ENCODE peak calls at places on chromosomes 4 and X, in nine cellular contexts. V is bronchial epithelial cell, Q is fibroblast of the aortic adventitia, E is coronary artery, Z is retinal pigment epithelial cell, C is psoas muscle, A is WERI-Rb-1, R is AG09309, H is HepG2. I is an unnamed sample.

GRCh38 chr4:151356510-151356909 is 31.1 kb upstream of the SH3D19 start:
- DNase-seq in V (peak; percentile 81), Q (peak; percentile 16), E (no peak), Z (no peak), C (no peak), A (no peak), R (no peak), H (no peak), I (no peak)

GRCh38 chrX:40996886-40997530 is 88.2 kb upstream of the USP9X start:
- DNase-seq in V (peak; percentile 56), Q (peak; percentile 86), E (no peak), Z (peak; percentile 50), C (no peak), A (no peak), R (peak; percentile 42), H (peak; percentile 70), I (no peak)

GRCh38 chrX:1387141-1387776 is 4.7 kb downstream of the SLC25A6 start:
- DNase-seq in V (no peak), Q (no peak), E (no peak), Z (no peak), C (peak; percentile 13), A (no peak), R (no peak), H (no peak), I (peak; percentile 79)

GRCh38 chr4:145804134-145804533 is 124.2 kb downstream of the C4orf51 start:
- DNase-seq in V (peak; percentile 97), Q (peak; percentile 97), E (no peak), Z (no peak), C (no peak), A (no peak), R (peak; percentile 82), H (peak; percentile 54), I (no peak)

GRCh38 chr4:8582436-8582835 is 2.2 kb downstream of the GPR78 start:
- DNase-seq in V (no peak), Q (no peak), E (no peak), Z (no peak), C (no peak), A (no peak), R (no peak), H (no peak), I (no peak)

GRCh38 chr4:26150948-26151347 is 169.9 kb upstream of the RBPJ start:
- DNase-seq in V (peak; percentile 72), Q (peak; percentile 60), E (no peak), Z (no peak), C (no peak), A (no peak), R (no peak), H (no peak), I (no peak)

GRCh38 chr4:10085386-10085785 is 31.2 kb downstream of the WDR1 start:
- DNase-seq in V (no peak), Q (no peak), E (no peak), Z (no peak), C (no peak), A (no peak), R (no peak), H (no peak), I (peak; percentile 19)

GRCh38 chr4:101265816-101266172 is 81.5 kb downstream of the PPP3CA start:
- DNase-seq in V (peak; percentile 88), Q (no peak), E (no peak), Z (no peak), C (no peak), A (no peak), R (no peak), H (no peak), I (no peak)

GRCh38 chr4:1265351-1265750 is 16.4 kb upstream of the CTBP1 start:
- DNase-seq in V (no peak), Q (no peak), E (peak; percentile 31), Z (no peak), C (no peak), A (no peak), R (no peak), H (no peak), I (no peak)

GRCh38 chr4:110516106-110516922 is 40.4 kb downstream of the ENPEP start:
- DNase-seq in V (peak; percentile 77), Q (peak; percentile 78), E (no peak), Z (no peak), C (peak; percentile 34), A (peak; percentile 88), R (no peak), H (peak; percentile 68), I (no peak)
- H3K4me3 ChIP-seq in V (peak overlapping the region; percentile 41), Q (peak overlapping the region; percentile 74), E (peak overlapping the region; percentile 60), Z (peak overlapping the region; percentile 29), C (peak overlapping the region; percentile 53), A (peak overlapping the region; percentile 34), R (peak overlapping the region; percentile 37), H (peak overlapping the region; percentile 50), I (peak overlapping the region; percentile 37)

DNA sequence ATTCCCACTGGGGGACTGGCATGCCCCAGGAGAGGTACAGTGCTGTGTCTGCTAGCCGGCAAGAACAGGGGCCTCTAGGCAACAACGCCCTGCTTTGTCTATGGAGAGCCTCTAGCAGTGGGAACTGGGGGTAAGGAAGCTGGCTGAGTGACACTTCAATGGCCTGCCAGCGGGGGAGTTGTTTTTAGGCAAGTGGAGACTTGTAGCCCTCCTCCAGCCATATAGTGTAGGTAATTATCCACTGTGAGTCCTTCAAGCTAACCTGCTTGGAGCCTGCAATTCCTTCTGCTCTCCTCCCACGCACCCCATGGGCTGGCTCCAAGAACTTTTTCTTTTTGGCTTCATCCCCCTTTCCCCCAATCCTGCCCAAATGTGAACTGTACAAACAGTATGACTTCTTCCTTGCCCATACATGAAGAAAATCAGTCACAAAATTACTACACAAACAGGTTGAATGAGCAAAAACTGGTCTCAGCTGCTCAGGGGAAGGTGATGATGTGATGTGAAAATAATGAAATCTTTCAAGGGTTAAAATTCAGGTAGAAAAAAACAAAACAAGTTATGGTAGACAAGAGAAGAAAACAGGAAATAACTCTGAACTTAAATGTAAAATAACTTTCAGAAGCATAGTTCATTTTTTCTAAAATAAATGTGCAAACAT is 33.1 kb downstream of the LEF1 start:
- DNase-seq in V (peak; percentile 75), Q (no peak), E (no peak), Z (no peak), C (no peak), A (peak; percentile 40), R (no peak), H (no peak), I (no peak)
- TF ChIP-seq CTCF in V (no peak), Q (no peak), E (no peak), Z (no peak), C (no peak), A (peak; percentile 11), R (no peak), H (no peak), I (no peak)

GRCh38 chr4:118351851-118352827 is 664 bp downstream of the PRSS12 start:
- DNase-seq in V (no peak), Q (peak; percentile 47), E (no peak), Z (no peak), C (peak; percentile 22), A (peak; percentile 82), R (no peak), H (peak; percentile 4), I (peak; percentile 34)
- H3K4me3 ChIP-seq in V (peak overlapping the region; percentile 63), Q (peak overlapping the region; percentile 79), E (peak overlapping the region; percentile 75), Z (peak overlapping the region; percentile 58), C (peak overlapping the region; percentile 62), A (peak overlapping the region; percentile 95), R (peak overlapping the region; percentile 76), H (no peak overlapping the region), I (peak overlapping the region; percentile 48)

GRCh38 chr4:159146454-159146853 is 43.6 kb downstream of the RAPGEF2 start:
- DNase-seq in V (peak; percentile 56), Q (no peak), E (no peak), Z (no peak), C (no peak), A (no peak), R (no peak), H (no peak), I (no peak)
- TF ChIP-seq CTCF in V (no peak), Q (no peak), E (no peak), Z (no peak), C (no peak), A (no peak), R (no peak), H (no peak), I (no peak)

GRCh38 chr4:2783790-2784189 is 9.1 kb upstream of the SH3BP2 start:
- DNase-seq in V (no peak), Q (peak; percentile 27), E (no peak), Z (no peak), C (no peak), A (no peak), R (no peak), H (no peak), I (no peak)
- H3K4me3 ChIP-seq in V (no peak overlapping the region), Q (no peak overlapping the region), E (no peak overlapping the region), Z (no peak overlapping the region), C (no peak overlapping the region), A (no peak overlapping the region), R (no peak overlapping the region), H (no peak overlapping the region), I (no peak overlapping the region)

GRCh38 chrX:101462892-101463291 is 22.4 kb upstream of the ARMCX4 start:
- DNase-seq in V (peak; percentile 31), Q (peak; percentile 54), E (no peak), Z (no peak), C (no peak), A (no peak), R (no peak), H (peak; percentile 10), I (no peak)
- TF ChIP-seq CTCF in V (peak; percentile 38), Q (peak; percentile 56), E (no peak), Z (peak; percentile 40), C (peak; percentile 23), A (peak; percentile 32), R (peak; percentile 59), H (peak; percentile 46), I (no peak)

GRCh38 chr4:55635760-55636621 is at the start of gene NMU:
- DNase-seq in V (peak; percentile 34), Q (no peak), E (no peak), Z (no peak), C (peak; percentile 19), A (peak; percentile 71), R (no peak), H (peak; percentile 13), I (peak; percentile 61)

GRCh38 chr4:55636622-55636999 is 513 bp upstream of the NMU start:
- DNase-seq in V (peak; percentile 8), Q (no peak), E (no peak), Z (no peak), C (no peak), A (no peak), R (no peak), H (no peak), I (no peak)

GRCh38 chr4:55634417-55635128 is 1.5 kb downstream of the NMU start:
- DNase-seq in V (no peak), Q (no peak), E (no peak), Z (no peak), C (no peak), A (no peak), R (no peak), H (no peak), I (no peak)

GRCh38 chr4:55635282-55635681 is 816 bp downstream of the NMU start:
- DNase-seq in V (peak; percentile 4), Q (no peak), E (no peak), Z (no peak), C (no peak), A (no peak), R (no peak), H (no peak), I (no peak)

DNA sequence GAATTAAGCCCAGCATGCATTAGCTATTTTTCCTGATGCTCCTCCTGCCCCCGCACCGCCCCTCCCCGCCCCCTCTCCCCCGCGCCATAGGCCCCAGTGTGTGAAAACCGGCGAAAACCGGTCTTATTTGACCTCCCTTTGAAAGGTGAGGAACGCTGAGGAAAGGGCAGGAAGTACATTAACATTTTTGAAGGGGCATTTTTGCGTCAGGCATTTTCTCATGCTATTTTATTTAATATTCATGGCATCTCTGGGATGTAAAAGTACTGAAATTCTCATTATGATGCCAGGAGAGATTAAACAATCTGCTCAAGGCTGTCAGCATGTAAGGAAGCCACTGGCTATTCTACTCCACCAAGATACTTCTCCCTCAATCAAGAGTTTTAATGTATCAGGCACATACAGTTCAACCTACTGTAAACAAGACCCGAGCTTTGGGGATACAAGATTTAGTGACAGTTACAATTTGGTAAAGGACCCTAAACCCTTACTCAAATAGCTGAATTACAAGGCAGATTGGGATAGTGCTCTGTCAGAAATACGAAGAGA is 1.2 kb upstream of the NMU start:
- DNase-seq in V (no peak), Q (no peak), E (no peak), Z (no peak), C (no peak), A (no peak), R (no peak), H (no peak), I (no peak)
- H3K4me3 ChIP-seq in V (no peak overlapping the region), Q (no peak overlapping the region), E (no peak overlapping the region), Z (no peak overlapping the region), C (no peak overlapping the region), A (no peak overlapping the region), R (no peak overlapping the region), H (no peak overlapping the region), I (no peak overlapping the region)

I was measured in left lung.